ENCODE peak calls at places on chromosomes 7 and 10, in eight cellular contexts. N is HCT116, P is suprapubic skin, K is stomach, C is transverse colon, F is H1, U is prostate gland, S is SK-N-MC. V is an unnamed sample.

GRCh38 chr10:102796407-102797176 is 40.6 kb downstream of the CYP17A1 start:
- DNase-seq in S (no peak), F (no peak), N (no peak), K (peak; percentile 79), C (peak; percentile 82), U (peak; percentile 89), P (peak; percentile 93), V (peak; percentile 94)

GRCh38 chr10:17430647-17431355 is 23.6 kb downstream of the ST8SIA6 start:
- DNase-seq in F (peak; percentile 83), N (peak; percentile 54), P (no peak), S (no peak), K (peak; percentile 67), U (peak; percentile 83), C (peak; percentile 72), V (no peak)

GRCh38 chr10:110016037-110016436 is 8.3 kb downstream of the ADD3 start:
- DNase-seq in S (no peak), N (no peak), C (no peak), U (peak; percentile 11), P (no peak), K (no peak), F (no peak), V (no peak)

GRCh38 chr7:121084256-121084655 is 95.7 kb downstream of the CPED1 start:
- DNase-seq in P (no peak), K (no peak), N (no peak), S (no peak), U (no peak), C (no peak), F (no peak), V (no peak)

GRCh38 chr7:43799605-43800004 is 41.1 kb downstream of the BLVRA start:
- DNase-seq in N (no peak), K (no peak), C (no peak), P (no peak), S (no peak), F (peak; percentile 20), U (no peak), V (no peak)

GRCh38 chr10:128070721-128071416 is 55.4 kb downstream of the MKI67 start:
- DNase-seq in F (no peak), N (no peak), C (peak; percentile 5), S (no peak), K (no peak), P (no peak), U (no peak), V (peak; percentile 75)

GRCh38 chr7:23759556-23760391 is 49.8 kb downstream of the STK31 start:
- DNase-seq in K (peak; percentile 56), S (no peak), F (no peak), N (peak; percentile 51), U (peak; percentile 61), P (no peak), C (no peak), V (no peak)

GRCh38 chr7:55484241-55484640 is 88.1 kb downstream of the VOPP1 start:
- DNase-seq in F (no peak), K (no peak), P (no peak), N (no peak), S (no peak), C (no peak), U (no peak), V (peak; percentile 60)

GRCh38 chr7:27453702-27454405 is 208.8 kb downstream of the HIBADH start:
- DNase-seq in U (no peak), P (no peak), N (no peak), K (no peak), S (no peak), C (no peak), F (no peak), V (no peak)

GRCh38 chr10:96280859-96281258 is 9.5 kb upstream of the BLNK start:
- DNase-seq in S (no peak), U (no peak), N (no peak), K (no peak), F (no peak), C (no peak), P (no peak), V (no peak)

GRCh38 chr7:26704786-26705185 is 159.6 kb downstream of the SKAP2 start:
- DNase-seq in P (no peak), F (no peak), S (no peak), C (no peak), U (no peak), N (no peak), K (no peak), V (no peak)

GRCh38 chr10:86367339-86367951 is 850 bp upstream of the GRID1 start:
- DNase-seq in F (peak; percentile 69), U (no peak), N (no peak), S (no peak), C (no peak), K (no peak), P (peak; percentile 61), V (no peak)

GRCh38 chr10:46296629-46297275 is 10.0 kb downstream of the ANTXRL start:
- DNase-seq in S (no peak), U (no peak), P (no peak), K (peak; percentile 19), F (peak; percentile 41), C (peak; percentile 5), N (no peak), V (peak; percentile 78)

GRCh38 chr10:64465653-64466052 is 944.5 kb downstream of the REEP3 start:
- DNase-seq in N (no peak), F (no peak), U (no peak), K (no peak), C (no peak), S (no peak), P (no peak), V (no peak)

GRCh38 chr10:80382989-80383388 is 25.4 kb upstream of the PRXL2A start:
- DNase-seq in C (peak; percentile 44), F (peak; percentile 49), S (no peak), N (peak; percentile 49), P (no peak), K (no peak), U (peak; percentile 21), V (no peak)

GRCh38 chr7:75982306-75983064 is 11.9 kb downstream of the TMEM120A start:
- DNase-seq in K (no peak), P (no peak), U (no peak), C (no peak), S (no peak), N (no peak), F (no peak), V (peak; percentile 56)

GRCh38 chr7:23115991-23116390 is 10.4 kb downstream of the KLHL7 start:
- DNase-seq in C (no peak), U (no peak), P (no peak), S (no peak), K (no peak), N (no peak), F (no peak), V (no peak)

GRCh38 chr7:1663243-1663642 is 6.8 kb upstream of the ELFN1 start:
- DNase-seq in K (no peak), C (no peak), U (no peak), N (no peak), P (peak; percentile 61), F (no peak), S (no peak), V (peak; percentile 53)

GRCh38 chr7:102292813-102293798 is 6.4 kb downstream of the SH2B2 start:
- DNase-seq in F (no peak), C (no peak), S (no peak), K (no peak), N (no peak), U (no peak), P (no peak), V (no peak)

GRCh38 chr7:24716480-24717246 is 40.6 kb downstream of the GSDME start:
- DNase-seq in K (no peak), S (no peak), P (no peak), C (no peak), U (no peak), F (peak; percentile 33), N (no peak), V (peak; percentile 51)

GRCh38 chr10:30540286-30540685 is 89.3 kb downstream of the LYZL2 start:
- DNase-seq in S (no peak), N (no peak), C (no peak), P (no peak), F (no peak), U (no peak), K (no peak), V (no peak)

GRCh38 chr7:50119815-50120637 is 27.0 kb upstream of the ZPBP start:
- DNase-seq in N (no peak), F (peak; percentile 53), U (no peak), C (no peak), K (no peak), P (no peak), S (no peak), V (no peak)

GRCh38 chr7:28065308-28065707 is 115.3 kb downstream of the JAZF1 start:
- DNase-seq in C (no peak), K (no peak), S (no peak), P (no peak), N (no peak), U (peak; percentile 40), F (no peak), V (no peak)

GRCh38 chr10:19828278-19829049 is 12.2 kb downstream of the PLXDC2 start:
- DNase-seq in U (no peak), F (no peak), K (no peak), N (no peak), P (no peak), S (no peak), C (no peak), V (no peak)
- TF ChIP-seq POLR2AphosphoS5 in U (no peak), F (no peak), K (no peak), N (no peak), P (peak; percentile 61), S (no peak), C (no peak), V (no peak)

GRCh38 chr10:57457972-57458512 is 809.7 kb downstream of the IPMK start:
- DNase-seq in P (no peak), S (no peak), C (no peak), K (no peak), U (no peak), N (no peak), F (no peak), V (no peak)
- H3K36me3 ChIP-seq in P (no peaks in the 10 kb centered on the region), S (no peaks in the 10 kb centered on the region), C (no peaks in the 10 kb centered on the region), K (no peaks in the 10 kb centered on the region), U (no peaks in the 10 kb centered on the region), N (no peaks in the 10 kb centered on the region), F (no peaks in the 10 kb centered on the region), V (no peaks in the 10 kb centered on the region)

GRCh38 chr10:120828940-120829339 is 22.2 kb upstream of the WDR11 start:
- DNase-seq in P (no peak), C (no peak), S (no peak), K (no peak), U (no peak), N (no peak), F (no peak), V (no peak)
- TF ChIP-seq POLR2AphosphoS5 in P (no peak), C (no peak), S (no peak), K (no peak), U (no peak), N (no peak), F (no peak), V (no peak)

DNA sequence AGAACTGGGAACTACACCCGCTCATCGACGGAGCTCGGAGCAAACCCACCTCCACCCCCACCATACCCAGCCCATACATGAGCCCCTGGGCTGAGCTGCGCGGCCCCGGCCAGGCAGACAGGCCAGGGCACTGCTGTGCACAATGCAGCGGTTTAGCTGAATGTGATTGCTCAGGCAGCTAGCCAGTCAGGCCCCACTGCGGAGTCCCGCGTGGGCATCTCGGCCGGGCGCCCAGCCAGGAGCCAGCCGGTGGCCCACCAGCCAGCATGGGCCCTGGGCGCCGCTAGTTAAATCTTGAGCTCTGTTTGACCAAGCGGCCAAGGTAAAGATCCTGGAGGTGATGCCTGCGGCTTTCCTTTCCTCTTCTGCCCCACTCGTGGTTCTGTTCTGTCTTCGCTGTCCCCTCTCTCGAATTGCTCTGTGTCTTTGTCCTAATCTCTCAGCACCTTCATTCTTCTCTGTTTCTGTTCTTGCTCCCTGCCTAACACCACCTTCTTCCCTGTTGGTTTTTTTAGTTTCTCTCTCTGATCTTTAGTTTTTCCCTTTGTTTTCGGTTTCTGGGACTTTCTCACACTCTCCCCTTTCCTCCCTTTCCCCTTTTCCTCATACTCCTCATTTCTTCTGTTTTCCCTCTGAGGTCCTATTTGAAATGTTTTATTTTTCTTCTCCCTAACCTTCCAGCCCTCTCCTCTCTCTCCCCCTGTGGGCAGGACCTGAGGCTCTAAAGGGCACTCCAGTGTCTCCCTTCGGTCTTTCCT is 6.6 kb downstream of the UFSP1 start:
- DNase-seq in P (no peak), K (no peak), U (no peak), N (no peak), S (no peak), F (no peak), C (no peak), V (no peak)
- H3K36me3 ChIP-seq in P (peaks cover 72% of the 10 kb centered on the region), K (peaks cover 89% of the 10 kb centered on the region), U (peaks cover 55% of the 10 kb centered on the region), N (peaks cover 61% of the 10 kb centered on the region), S (peaks cover 99% of the 10 kb centered on the region), F (peaks cover 63% of the 10 kb centered on the region), C (no peaks in the 10 kb centered on the region), V (peaks cover 70% of the 10 kb centered on the region)